ENCODE peak calls at places on chromosomes 16 and 17, in eight cellular contexts. One of them, this sample, is unnamed.

GRCh38 chr17:49528966-49529365 is 33.9 kb downstream of the NGFR start:
- DNase-seq in AG10803: no peak
- DNase-seq in cardiac muscle cell: no peak
- DNase-seq in GM06990: no peak
- DNase-seq in mucosa of descending colon: no peak
- DNase-seq in NB4: no peak
- DNase-seq in CD8-positive, alpha-beta T cell: no peak
- DNase-seq in epithelial cell of esophagus: no peak
- DNase-seq in this sample: no peak

GRCh38 chr17:82458885-82459424 is 414 bp downstream of the NARF start:
- DNase-seq in AG10803: peak
- DNase-seq in CD8-positive, alpha-beta T cell: peak
- DNase-seq in epithelial cell of esophagus: no peak
- DNase-seq in GM06990: peak
- DNase-seq in mucosa of descending colon: peak
- DNase-seq in NB4: peak
- DNase-seq in cardiac muscle cell: peak
- DNase-seq in this sample: no peak

GRCh38 chr16:53695070-53695469 is 8.6 kb downstream of the RPGRIP1L start:
- DNase-seq in CD8-positive, alpha-beta T cell: no peak
- DNase-seq in NB4: no peak
- DNase-seq in epithelial cell of esophagus: peak
- DNase-seq in GM06990: no peak
- DNase-seq in cardiac muscle cell: no peak
- DNase-seq in AG10803: peak
- DNase-seq in mucosa of descending colon: no peak
- DNase-seq in this sample: peak

GRCh38 chr16:56682703-56683397 is 580 bp downstream of the MT1X start:
- DNase-seq in GM06990: no peak
- DNase-seq in mucosa of descending colon: no peak
- DNase-seq in epithelial cell of esophagus: no peak
- DNase-seq in NB4: peak
- DNase-seq in cardiac muscle cell: no peak
- DNase-seq in AG10803: no peak
- DNase-seq in CD8-positive, alpha-beta T cell: peak
- DNase-seq in this sample: no peak

GRCh38 chr17:81095608-81095888 is 60.6 kb downstream of the BAIAP2 start:
- DNase-seq in mucosa of descending colon: no peak
- DNase-seq in AG10803: no peak
- DNase-seq in CD8-positive, alpha-beta T cell: no peak
- DNase-seq in NB4: peak
- DNase-seq in cardiac muscle cell: no peak
- DNase-seq in GM06990: no peak
- DNase-seq in epithelial cell of esophagus: no peak
- DNase-seq in this sample: no peak

GRCh38 chr16:13307255-13307654 is 405.9 kb downstream of the SHISA9 start:
- DNase-seq in mucosa of descending colon: no peak
- DNase-seq in NB4: no peak
- DNase-seq in cardiac muscle cell: no peak
- DNase-seq in GM06990: no peak
- DNase-seq in epithelial cell of esophagus: peak
- DNase-seq in CD8-positive, alpha-beta T cell: no peak
- DNase-seq in AG10803: peak
- DNase-seq in this sample: no peak

GRCh38 chr16:79192904-79193303 is 407.6 kb downstream of the MAF start:
- DNase-seq in GM06990: no peak
- DNase-seq in cardiac muscle cell: no peak
- DNase-seq in CD8-positive, alpha-beta T cell: no peak
- DNase-seq in mucosa of descending colon: no peak
- DNase-seq in AG10803: no peak
- DNase-seq in epithelial cell of esophagus: no peak
- DNase-seq in NB4: no peak
- DNase-seq in this sample: no peak

GRCh38 chr16:23650674-23651073 is 9.4 kb downstream of the DCTN5 start:
- DNase-seq in AG10803: no peak
- DNase-seq in GM06990: peak
- DNase-seq in NB4: no peak
- DNase-seq in cardiac muscle cell: no peak
- DNase-seq in CD8-positive, alpha-beta T cell: no peak
- DNase-seq in epithelial cell of esophagus: peak
- DNase-seq in mucosa of descending colon: no peak
- DNase-seq in this sample: no peak

GRCh38 chr16:5905935-5906334 is 808.3 kb upstream of the EEF2KMT start:
- DNase-seq in mucosa of descending colon: no peak
- DNase-seq in NB4: peak
- DNase-seq in CD8-positive, alpha-beta T cell: no peak
- DNase-seq in GM06990: no peak
- DNase-seq in cardiac muscle cell: no peak
- DNase-seq in AG10803: no peak
- DNase-seq in epithelial cell of esophagus: peak
- DNase-seq in this sample: no peak

GRCh38 chr16:21033707-21034106 is 116.9 kb downstream of the DNAH3 start:
- DNase-seq in epithelial cell of esophagus: no peak
- DNase-seq in AG10803: peak
- DNase-seq in NB4: no peak
- DNase-seq in cardiac muscle cell: no peak
- DNase-seq in GM06990: no peak
- DNase-seq in mucosa of descending colon: no peak
- DNase-seq in CD8-positive, alpha-beta T cell: no peak
- DNase-seq in this sample: no peak

GRCh38 chr16:79430129-79430789 is 170.3 kb downstream of the MAF start:
- DNase-seq in epithelial cell of esophagus: no peak
- DNase-seq in mucosa of descending colon: no peak
- DNase-seq in GM06990: no peak
- DNase-seq in NB4: no peak
- DNase-seq in CD8-positive, alpha-beta T cell: no peak
- DNase-seq in AG10803: no peak
- DNase-seq in cardiac muscle cell: no peak
- DNase-seq in this sample: no peak

GRCh38 chr17:10292057-10292931 is 80.5 kb downstream of the MYH13 start:
- DNase-seq in GM06990: no peak
- DNase-seq in mucosa of descending colon: no peak
- DNase-seq in AG10803: peak
- DNase-seq in cardiac muscle cell: peak
- DNase-seq in epithelial cell of esophagus: no peak
- DNase-seq in CD8-positive, alpha-beta T cell: no peak
- DNase-seq in NB4: peak
- DNase-seq in this sample: peak

GRCh38 chr16:927931-928330 is 42.9 kb downstream of the LMF1 start:
- DNase-seq in GM06990: no peak
- DNase-seq in mucosa of descending colon: no peak
- DNase-seq in epithelial cell of esophagus: no peak
- DNase-seq in AG10803: no peak
- DNase-seq in CD8-positive, alpha-beta T cell: no peak
- DNase-seq in cardiac muscle cell: no peak
- DNase-seq in NB4: no peak
- DNase-seq in this sample: no peak

GRCh38 chr16:2339521-2340484 is 725 bp downstream of the ABCA3 start:
- DNase-seq in NB4: peak
- DNase-seq in CD8-positive, alpha-beta T cell: peak
- DNase-seq in cardiac muscle cell: peak
- DNase-seq in GM06990: peak
- DNase-seq in mucosa of descending colon: peak
- DNase-seq in AG10803: peak
- DNase-seq in epithelial cell of esophagus: peak
- DNase-seq in this sample: no peak

GRCh38 chr17:77875051-77875780 is 83.3 kb upstream of the TNRC6C start:
- DNase-seq in mucosa of descending colon: no peak
- DNase-seq in cardiac muscle cell: peak
- DNase-seq in epithelial cell of esophagus: no peak
- DNase-seq in AG10803: peak
- DNase-seq in CD8-positive, alpha-beta T cell: no peak
- DNase-seq in NB4: no peak
- DNase-seq in GM06990: no peak
- DNase-seq in this sample: peak

GRCh38 chr16:77781091-77781490 is 7.3 kb upstream of the VAT1L start:
- DNase-seq in AG10803: no peak
- DNase-seq in epithelial cell of esophagus: no peak
- DNase-seq in NB4: no peak
- DNase-seq in cardiac muscle cell: no peak
- DNase-seq in GM06990: no peak
- DNase-seq in CD8-positive, alpha-beta T cell: no peak
- DNase-seq in mucosa of descending colon: no peak
- DNase-seq in this sample: no peak

GRCh38 chr17:37117743-37118142 is 169.0 kb downstream of the AATF start:
- DNase-seq in NB4: no peak
- DNase-seq in GM06990: no peak
- DNase-seq in AG10803: no peak
- DNase-seq in cardiac muscle cell: no peak
- DNase-seq in epithelial cell of esophagus: no peak
- DNase-seq in mucosa of descending colon: no peak
- DNase-seq in CD8-positive, alpha-beta T cell: no peak
- DNase-seq in this sample: no peak

GRCh38 chr17:19237389-19238166 is 412 bp downstream of the EPN2 start:
- DNase-seq in AG10803: no peak
- DNase-seq in NB4: no peak
- DNase-seq in cardiac muscle cell: no peak
- DNase-seq in GM06990: peak
- DNase-seq in CD8-positive, alpha-beta T cell: no peak
- DNase-seq in mucosa of descending colon: peak
- DNase-seq in epithelial cell of esophagus: no peak
- DNase-seq in this sample: no peak

GRCh38 chr17:19002805-19003542 is 1.6 kb downstream of the FAM83G start:
- DNase-seq in NB4: peak
- DNase-seq in GM06990: no peak
- DNase-seq in epithelial cell of esophagus: peak
- DNase-seq in CD8-positive, alpha-beta T cell: peak
- DNase-seq in AG10803: peak
- DNase-seq in cardiac muscle cell: peak
- DNase-seq in mucosa of descending colon: no peak
- DNase-seq in this sample: no peak

GRCh38 chr17:75244133-75244866 is 17.1 kb downstream of the GGA3 start:
- DNase-seq in cardiac muscle cell: no peak
- DNase-seq in mucosa of descending colon: no peak
- DNase-seq in NB4: peak
- DNase-seq in AG10803: no peak
- DNase-seq in epithelial cell of esophagus: no peak
- DNase-seq in GM06990: no peak
- DNase-seq in CD8-positive, alpha-beta T cell: no peak
- DNase-seq in this sample: no peak

GRCh38 chr16:75304521-75305363 is 53.3 kb upstream of the BCAR1 start:
- DNase-seq in epithelial cell of esophagus: peak
- DNase-seq in AG10803: peak
- DNase-seq in CD8-positive, alpha-beta T cell: no peak
- DNase-seq in mucosa of descending colon: peak
- DNase-seq in NB4: no peak
- DNase-seq in cardiac muscle cell: peak
- DNase-seq in GM06990: peak
- DNase-seq in this sample: peak

GRCh38 chr17:57572062-57572461 is 173.0 kb downstream of the CCDC182 start:
- DNase-seq in cardiac muscle cell: no peak
- DNase-seq in CD8-positive, alpha-beta T cell: no peak
- DNase-seq in mucosa of descending colon: no peak
- DNase-seq in GM06990: no peak
- DNase-seq in AG10803: no peak
- DNase-seq in NB4: no peak
- DNase-seq in epithelial cell of esophagus: peak
- DNase-seq in this sample: no peak

GRCh38 chr16:22844426-22844825 is 30.5 kb downstream of the HS3ST2 start:
- DNase-seq in CD8-positive, alpha-beta T cell: no peak
- DNase-seq in AG10803: no peak
- DNase-seq in mucosa of descending colon: no peak
- DNase-seq in NB4: peak
- DNase-seq in cardiac muscle cell: no peak
- DNase-seq in GM06990: no peak
- DNase-seq in epithelial cell of esophagus: no peak
- DNase-seq in this sample: no peak

GRCh38 chr17:81419333-81419885 is 24.2 kb downstream of the BAHCC1 start:
- DNase-seq in CD8-positive, alpha-beta T cell: no peak
- DNase-seq in epithelial cell of esophagus: peak
- DNase-seq in mucosa of descending colon: peak
- DNase-seq in GM06990: no peak
- DNase-seq in NB4: no peak
- DNase-seq in cardiac muscle cell: peak
- DNase-seq in AG10803: peak
- DNase-seq in this sample: peak

GRCh38 chr16:21599994-21600773 is 807 bp downstream of the METTL9 start:
- DNase-seq in mucosa of descending colon: no peak
- DNase-seq in CD8-positive, alpha-beta T cell: no peak
- DNase-seq in AG10803: no peak
- DNase-seq in NB4: peak
- DNase-seq in epithelial cell of esophagus: peak
- DNase-seq in GM06990: peak
- DNase-seq in cardiac muscle cell: peak
- DNase-seq in this sample: no peak

GRCh38 chr16:49278944-49279725 is 2.5 kb downstream of the CBLN1 start:
- DNase-seq in AG10803: no peak
- DNase-seq in mucosa of descending colon: no peak
- DNase-seq in GM06990: no peak
- DNase-seq in NB4: no peak
- DNase-seq in epithelial cell of esophagus: no peak
- DNase-seq in cardiac muscle cell: no peak
- DNase-seq in CD8-positive, alpha-beta T cell: no peak
- DNase-seq in this sample: no peak

GRCh38 chr16:71846443-71846842 is 667 bp downstream of the ATXN1L start:
- DNase-seq in CD8-positive, alpha-beta T cell: peak
- DNase-seq in NB4: peak
- DNase-seq in mucosa of descending colon: no peak
- DNase-seq in GM06990: no peak
- DNase-seq in cardiac muscle cell: peak
- DNase-seq in AG10803: peak
- DNase-seq in epithelial cell of esophagus: peak
- DNase-seq in this sample: no peak

GRCh38 chr16:58384437-58385055 is 7.7 kb upstream of the GINS3 start:
- DNase-seq in NB4: peak
- DNase-seq in mucosa of descending colon: no peak
- DNase-seq in CD8-positive, alpha-beta T cell: no peak
- DNase-seq in AG10803: no peak
- DNase-seq in cardiac muscle cell: no peak
- DNase-seq in epithelial cell of esophagus: peak
- DNase-seq in GM06990: no peak
- DNase-seq in this sample: no peak
- H3K4me3 ChIP-seq in NB4: no peak
- H3K4me3 ChIP-seq in mucosa of descending colon: no peak
- H3K4me3 ChIP-seq in CD8-positive, alpha-beta T cell: no peak
- H3K4me3 ChIP-seq in AG10803: no peak
- H3K4me3 ChIP-seq in cardiac muscle cell: no peak
- H3K4me3 ChIP-seq in epithelial cell of esophagus: no peak
- H3K4me3 ChIP-seq in GM06990: no peak
- H3K4me3 ChIP-seq in this sample: no peak

GRCh38 chr17:3867106-3867505 is 21.1 kb upstream of the NCBP3 start:
- DNase-seq in AG10803: no peak
- DNase-seq in cardiac muscle cell: no peak
- DNase-seq in epithelial cell of esophagus: no peak
- DNase-seq in mucosa of descending colon: no peak
- DNase-seq in NB4: no peak
- DNase-seq in CD8-positive, alpha-beta T cell: no peak
- DNase-seq in GM06990: no peak
- DNase-seq in this sample: no peak
- H3K4me3 ChIP-seq in AG10803: no peak
- H3K4me3 ChIP-seq in cardiac muscle cell: no peak
- H3K4me3 ChIP-seq in epithelial cell of esophagus: no peak
- H3K4me3 ChIP-seq in mucosa of descending colon: no peak
- H3K4me3 ChIP-seq in NB4: no peak
- H3K4me3 ChIP-seq in CD8-positive, alpha-beta T cell: no peak
- H3K4me3 ChIP-seq in GM06990: no peak
- H3K4me3 ChIP-seq in this sample: no peak

GRCh38 chr16:66948034-66948821 is 12.8 kb upstream of the CES3 start:
- DNase-seq in mucosa of descending colon: peak
- DNase-seq in NB4: no peak
- DNase-seq in AG10803: no peak
- DNase-seq in GM06990: peak
- DNase-seq in cardiac muscle cell: no peak
- DNase-seq in epithelial cell of esophagus: peak
- DNase-seq in CD8-positive, alpha-beta T cell: peak
- DNase-seq in this sample: no peak
- H3K4me3 ChIP-seq in mucosa of descending colon: no peak
- H3K4me3 ChIP-seq in NB4: peak
- H3K4me3 ChIP-seq in AG10803: peak
- H3K4me3 ChIP-seq in GM06990: peak
- H3K4me3 ChIP-seq in cardiac muscle cell: peak
- H3K4me3 ChIP-seq in epithelial cell of esophagus: peak
- H3K4me3 ChIP-seq in CD8-positive, alpha-beta T cell: peak
- H3K4me3 ChIP-seq in this sample: peak

GRCh38 chr17:8792646-8793045 is 6.5 kb downstream of the MFSD6L start:
- DNase-seq in AG10803: no peak
- DNase-seq in GM06990: no peak
- DNase-seq in cardiac muscle cell: no peak
- DNase-seq in NB4: no peak
- DNase-seq in mucosa of descending colon: no peak
- DNase-seq in epithelial cell of esophagus: no peak
- DNase-seq in CD8-positive, alpha-beta T cell: no peak
- DNase-seq in this sample: no peak
- H3K4me3 ChIP-seq in AG10803: no peak
- H3K4me3 ChIP-seq in GM06990: no peak
- H3K4me3 ChIP-seq in cardiac muscle cell: no peak
- H3K4me3 ChIP-seq in NB4: no peak
- H3K4me3 ChIP-seq in mucosa of descending colon: no peak
- H3K4me3 ChIP-seq in epithelial cell of esophagus: no peak
- H3K4me3 ChIP-seq in CD8-positive, alpha-beta T cell: no peak
- H3K4me3 ChIP-seq in this sample: no peak